ENCODE peak calls at places on chromosomes 13 and 19, in five cellular contexts. One of them, this sample, is unnamed. For H3K4me1, the result is how much of the 10 kb centered on the place peaks cover.

GRCh38 chr19:17079710-17080440 is 4.3 kb downstream of the MYO9B start:
- DNase-seq in A549: peak
- DNase-seq in IMR-90: peak
- DNase-seq in transverse colon: peak
- DNase-seq in gastrocnemius medialis: peak
- DNase-seq in this sample: peak

GRCh38 chr19:29120471-29120870 is 92.5 kb downstream of the UQCRFS1 start:
- DNase-seq in A549: no peak
- DNase-seq in IMR-90: no peak
- DNase-seq in transverse colon: no peak
- DNase-seq in gastrocnemius medialis: no peak
- DNase-seq in this sample: no peak

GRCh38 chr19:37906868-37907734 is at the start of gene SIPA1L3:
- DNase-seq in A549: peak
- DNase-seq in IMR-90: peak
- DNase-seq in transverse colon: peak
- DNase-seq in gastrocnemius medialis: peak
- DNase-seq in this sample: peak

GRCh38 chr19:40283414-40284250 is 1.5 kb downstream of the AKT2 start:
- DNase-seq in A549: no peak
- DNase-seq in IMR-90: peak
- DNase-seq in transverse colon: no peak
- DNase-seq in gastrocnemius medialis: no peak
- DNase-seq in this sample: no peak

GRCh38 chr13:32409561-32410440 is 18.1 kb downstream of the N4BP2L1 start:
- DNase-seq in A549: no peak
- DNase-seq in IMR-90: peak
- DNase-seq in transverse colon: no peak
- DNase-seq in gastrocnemius medialis: no peak
- DNase-seq in this sample: peak

GRCh38 chr19:28980236-28980868 is 232.6 kb downstream of the UQCRFS1 start:
- DNase-seq in A549: no peak
- DNase-seq in IMR-90: peak
- DNase-seq in transverse colon: no peak
- DNase-seq in gastrocnemius medialis: no peak
- DNase-seq in this sample: no peak

GRCh38 chr13:74449811-74450524 is 315.8 kb upstream of the KLF12 start:
- DNase-seq in A549: no peak
- DNase-seq in IMR-90: no peak
- DNase-seq in transverse colon: no peak
- DNase-seq in gastrocnemius medialis: no peak
- DNase-seq in this sample: no peak

GRCh38 chr13:69107436-69107835 is 1000.2 kb upstream of the ATXN8OS start:
- DNase-seq in A549: no peak
- DNase-seq in IMR-90: no peak
- DNase-seq in transverse colon: no peak
- DNase-seq in gastrocnemius medialis: no peak
- DNase-seq in this sample: no peak

GRCh38 chr13:71866173-71867091 is 572 bp downstream of the DACH1 start:
- DNase-seq in A549: no peak
- DNase-seq in IMR-90: no peak
- DNase-seq in transverse colon: peak
- DNase-seq in gastrocnemius medialis: no peak
- DNase-seq in this sample: peak

GRCh38 chr13:29081697-29082440 is 261.7 kb downstream of the MTUS2 start:
- DNase-seq in A549: no peak
- DNase-seq in IMR-90: no peak
- DNase-seq in transverse colon: no peak
- DNase-seq in gastrocnemius medialis: no peak
- DNase-seq in this sample: no peak

GRCh38 chr13:43244482-43244881 is 221.1 kb downstream of the DNAJC15 start:
- DNase-seq in A549: no peak
- DNase-seq in IMR-90: no peak
- DNase-seq in transverse colon: no peak
- DNase-seq in gastrocnemius medialis: no peak
- DNase-seq in this sample: no peak

GRCh38 chr19:5697022-5697889 is 7.2 kb downstream of the RPL36 start:
- DNase-seq in A549: no peak
- DNase-seq in IMR-90: no peak
- DNase-seq in transverse colon: no peak
- DNase-seq in gastrocnemius medialis: no peak
- DNase-seq in this sample: no peak
- TF ChIP-seq POLR2A in A549: no peak
- TF ChIP-seq POLR2A in IMR-90: peak
- TF ChIP-seq POLR2A in transverse colon: no peak
- TF ChIP-seq POLR2A in gastrocnemius medialis: no peak
- TF ChIP-seq POLR2A in this sample: no peak

DNA sequence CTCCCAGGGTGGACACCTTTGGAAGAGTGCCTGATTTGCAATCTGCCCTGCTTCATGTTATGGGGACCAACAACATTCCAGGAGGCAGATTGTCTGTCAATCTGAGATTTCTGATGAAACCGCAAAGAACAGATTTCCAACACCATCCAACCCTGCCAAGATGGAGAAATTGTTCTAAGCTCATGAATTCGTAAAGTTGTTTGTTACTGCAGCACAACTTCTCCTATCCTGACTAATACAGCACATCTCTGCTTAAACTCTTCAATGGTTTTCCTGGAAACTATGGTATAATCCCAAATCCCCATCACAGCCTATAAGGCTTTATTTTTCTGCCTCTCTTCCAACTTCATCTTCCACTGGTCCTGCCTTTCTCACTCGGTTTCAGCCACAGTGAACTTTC is 210.3 kb upstream of the TSHZ3 start:
- DNase-seq in A549: no peak
- DNase-seq in IMR-90: no peak
- DNase-seq in transverse colon: no peak
- DNase-seq in gastrocnemius medialis: no peak
- DNase-seq in this sample: no peak
- H3K4me3 ChIP-seq in A549: no peak
- H3K4me3 ChIP-seq in IMR-90: no peak
- H3K4me3 ChIP-seq in transverse colon: no peak
- H3K4me3 ChIP-seq in gastrocnemius medialis: no peak
- H3K4me3 ChIP-seq in this sample: no peak

GRCh38 chr19:3368848-3369336 is 2.5 kb downstream of the NFIC start:
- DNase-seq in A549: no peak
- DNase-seq in IMR-90: peak
- DNase-seq in transverse colon: no peak
- DNase-seq in gastrocnemius medialis: no peak
- DNase-seq in this sample: no peak

GRCh38 chr19:3370214-3370720 is 3.9 kb downstream of the NFIC start:
- DNase-seq in A549: no peak
- DNase-seq in IMR-90: no peak
- DNase-seq in transverse colon: no peak
- DNase-seq in gastrocnemius medialis: no peak
- DNase-seq in this sample: peak

GRCh38 chr19:3372413-3372812 is 6.0 kb downstream of the NFIC start:
- DNase-seq in A549: no peak
- DNase-seq in IMR-90: no peak
- DNase-seq in transverse colon: no peak
- DNase-seq in gastrocnemius medialis: no peak
- DNase-seq in this sample: peak

GRCh38 chr19:3369337-3370213 is 3.2 kb downstream of the NFIC start:
- DNase-seq in A549: no peak
- DNase-seq in IMR-90: peak
- DNase-seq in transverse colon: peak
- DNase-seq in gastrocnemius medialis: peak
- DNase-seq in this sample: peak

GRCh38 chr19:3370728-3371591 is 4.6 kb downstream of the NFIC start:
- DNase-seq in A549: no peak
- DNase-seq in IMR-90: no peak
- DNase-seq in transverse colon: no peak
- DNase-seq in gastrocnemius medialis: no peak
- DNase-seq in this sample: peak
- H3K4me1 ChIP-seq in A549: under half
- H3K4me1 ChIP-seq in IMR-90: under half
- H3K4me1 ChIP-seq in transverse colon: under half
- H3K4me1 ChIP-seq in gastrocnemius medialis: under half
- H3K4me1 ChIP-seq in this sample: half or more

DNA sequence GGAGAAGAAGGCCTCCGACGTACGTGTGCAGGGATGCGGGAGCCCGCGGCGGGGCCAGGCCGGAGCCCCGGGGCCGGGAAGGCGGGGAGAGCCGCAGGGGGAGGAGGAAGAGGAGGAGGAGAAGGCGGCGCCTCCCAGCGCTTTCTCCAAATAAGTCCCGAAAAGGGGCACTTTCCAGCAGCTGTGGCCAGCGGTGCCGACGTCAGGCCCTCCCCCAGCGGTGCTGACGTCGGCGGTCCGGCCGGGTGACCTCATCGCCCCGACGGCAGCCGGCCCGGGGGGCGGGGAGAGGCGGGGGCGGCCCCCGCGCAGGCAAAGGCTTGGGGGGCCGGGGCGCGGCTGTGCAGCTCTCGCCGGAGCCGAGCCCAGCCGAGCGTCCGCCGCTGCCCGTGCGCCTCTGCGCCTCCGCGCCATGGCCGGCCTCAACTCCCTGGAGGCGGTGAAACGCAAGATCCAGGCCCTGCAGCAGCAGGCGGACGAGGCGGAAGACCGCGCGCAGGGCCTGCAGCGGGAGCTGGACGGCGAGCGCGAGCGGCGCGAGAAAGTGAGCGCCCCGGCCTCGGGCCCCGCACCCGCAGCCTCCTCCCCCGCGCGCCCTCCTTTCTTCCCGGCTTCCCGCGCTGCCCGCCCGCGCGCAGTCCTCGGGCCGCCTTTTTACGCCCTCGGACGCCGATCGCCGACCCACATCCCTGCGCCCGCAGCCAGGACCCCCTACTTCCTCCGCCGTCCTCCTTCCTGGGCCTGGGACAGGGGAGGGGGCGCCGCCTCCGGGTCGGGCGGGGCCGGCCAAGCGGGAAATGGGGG is at the start of gene TPM4:
- DNase-seq in A549: peak
- DNase-seq in IMR-90: peak
- DNase-seq in transverse colon: peak
- DNase-seq in gastrocnemius medialis: peak
- DNase-seq in this sample: peak
- TF ChIP-seq POLR2A in A549: peak
- TF ChIP-seq POLR2A in IMR-90: peak
- TF ChIP-seq POLR2A in transverse colon: peak
- TF ChIP-seq POLR2A in gastrocnemius medialis: peak
- TF ChIP-seq POLR2A in this sample: peak

DNA sequence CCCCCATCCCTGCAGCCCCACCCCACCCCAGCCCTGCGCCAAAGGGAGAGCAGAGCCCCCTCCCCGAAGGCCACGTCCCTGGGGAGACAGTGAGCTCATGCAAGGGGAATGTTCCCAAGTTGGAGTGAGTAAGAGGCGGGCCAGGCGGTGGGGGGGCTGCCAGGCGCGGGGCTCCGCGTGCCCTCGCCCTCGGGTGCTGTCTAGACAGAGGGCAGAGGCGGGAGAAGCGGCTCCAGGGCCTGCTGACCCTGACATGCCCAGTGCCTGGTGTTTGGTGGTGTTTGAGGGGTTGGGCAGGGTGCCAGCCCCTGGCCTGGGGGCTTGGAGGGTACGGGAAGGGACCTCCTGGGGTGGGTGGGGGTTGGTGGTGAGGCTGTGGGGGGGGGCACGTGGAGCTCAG is 1.0 kb downstream of the FSTL3 start:
- DNase-seq in A549: peak
- DNase-seq in IMR-90: peak
- DNase-seq in transverse colon: peak
- DNase-seq in gastrocnemius medialis: no peak
- DNase-seq in this sample: peak
- H3K4me3 ChIP-seq in A549: peak
- H3K4me3 ChIP-seq in IMR-90: peak
- H3K4me3 ChIP-seq in transverse colon: peak
- H3K4me3 ChIP-seq in gastrocnemius medialis: peak
- H3K4me3 ChIP-seq in this sample: no peak

GRCh38 chr19:55673465-55673864 is 1.6 kb upstream of the EPN1 start:
- DNase-seq in A549: no peak
- DNase-seq in IMR-90: no peak
- DNase-seq in transverse colon: no peak
- DNase-seq in gastrocnemius medialis: no peak
- DNase-seq in this sample: no peak
- H3K4me1 ChIP-seq in A549: half or more
- H3K4me1 ChIP-seq in IMR-90: under half
- H3K4me1 ChIP-seq in transverse colon: under half
- H3K4me1 ChIP-seq in gastrocnemius medialis: under half
- H3K4me1 ChIP-seq in this sample: under half

DNA sequence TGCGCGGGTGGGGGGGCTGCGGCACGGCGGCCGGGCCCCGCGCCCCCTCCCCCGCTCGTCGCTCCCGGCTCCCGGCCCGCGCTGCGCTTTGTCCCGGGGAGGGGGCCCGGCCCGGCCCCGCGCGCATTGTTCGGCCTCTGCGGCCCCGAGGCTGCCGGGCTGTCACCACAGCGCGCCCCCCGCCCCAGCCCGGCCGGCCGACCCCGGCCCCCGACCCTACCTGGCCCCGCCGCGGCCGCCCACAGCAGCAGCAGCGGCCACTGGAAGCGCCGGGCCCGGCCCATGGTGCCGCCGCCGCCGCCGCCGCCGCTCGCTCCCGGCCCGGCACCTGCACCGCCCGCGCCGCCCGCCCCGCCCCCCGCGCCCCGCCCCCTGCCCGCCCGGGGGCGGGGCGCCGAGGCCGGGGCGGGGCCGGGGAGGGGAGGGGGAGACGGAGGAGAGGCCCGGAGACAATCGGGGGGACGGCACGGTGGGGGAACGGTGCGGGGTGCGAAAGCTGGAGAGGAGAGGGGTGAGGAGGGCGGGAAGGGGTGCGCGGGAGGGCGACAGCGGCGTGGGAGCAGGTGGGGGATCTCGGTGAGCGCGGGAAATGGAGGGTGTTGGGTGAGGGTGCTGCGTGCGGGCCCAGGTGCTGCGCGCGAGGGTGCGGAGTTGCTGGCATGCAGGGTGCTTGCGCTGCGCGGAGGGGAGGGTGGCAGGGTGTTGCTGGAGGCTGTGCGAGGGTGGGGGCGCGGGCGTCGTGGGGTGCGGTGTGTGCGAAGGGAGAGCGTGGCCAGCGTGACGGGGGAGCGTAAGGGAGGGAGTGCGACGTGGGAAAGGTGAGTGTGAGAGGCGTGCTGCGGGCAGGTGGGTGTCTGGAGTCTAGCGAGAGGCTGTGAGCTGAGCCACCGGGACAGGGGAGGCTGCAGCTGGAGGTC is at the start of gene CADM4:
- DNase-seq in A549: no peak
- DNase-seq in IMR-90: no peak
- DNase-seq in transverse colon: peak
- DNase-seq in gastrocnemius medialis: no peak
- DNase-seq in this sample: peak
- TF ChIP-seq POLR2A in A549: no peak
- TF ChIP-seq POLR2A in IMR-90: no peak
- TF ChIP-seq POLR2A in transverse colon: no peak
- TF ChIP-seq POLR2A in gastrocnemius medialis: no peak
- TF ChIP-seq POLR2A in this sample: no peak

This sample was measured in thyroid gland.